ENCODE peak calls at places on chromosomes 5 and 9, in ten cellular contexts. B, S, P, N, T, L, U, Q, D and M are unnamed samples.

GRCh38 chr5:82225525-82226172 is 52.5 kb downstream of the RPS23 start:
- DNase-seq in D (no peak), U (peak; percentile 65), S (peak; percentile 60), B (peak; percentile 59), T (peak; percentile 85), P (peak; percentile 86), N (peak; percentile 57), L (peak; percentile 52), Q (peak; percentile 41), M (peak; percentile 47)

GRCh38 chr9:122386316-122386872 is 15.6 kb downstream of the PTGS1 start:
- DNase-seq in D (no peak), T (no peak), P (peak; percentile 6), S (no peak), B (no peak), L (no peak), Q (no peak), N (no peak), U (no peak), M (no peak)

GRCh38 chr9:81868145-81868544 is 60.1 kb upstream of the SPATA31D4 start:
- DNase-seq in B (no peak), D (no peak), Q (no peak), T (no peak), N (no peak), U (no peak), P (no peak), S (no peak), L (no peak), M (no peak)

GRCh38 chr9:77933976-77934375 is 97.6 kb downstream of the GNAQ start:
- DNase-seq in N (no peak), U (no peak), Q (no peak), B (no peak), D (no peak), P (no peak), L (no peak), S (no peak), T (no peak), M (no peak)

GRCh38 chr5:160441352-160441781 is 19.7 kb downstream of the PTTG1 start:
- DNase-seq in L (no peak), U (no peak), S (peak; percentile 81), B (no peak), D (no peak), P (no peak), N (no peak), T (peak; percentile 58), Q (no peak), M (no peak)

GRCh38 chr5:159175547-159175946 is 33.8 kb downstream of the RNF145 start:
- DNase-seq in U (no peak), T (peak; percentile 55), D (no peak), S (peak; percentile 54), Q (no peak), L (no peak), N (no peak), P (no peak), B (no peak), M (no peak)

GRCh38 chr5:32562056-32562455 is 23.3 kb upstream of the SUB1 start:
- DNase-seq in B (no peak), S (no peak), Q (no peak), T (no peak), L (no peak), U (no peak), N (no peak), P (no peak), D (no peak), M (no peak)

GRCh38 chr5:56183507-56183906 is 49.6 kb downstream of the ANKRD55 start:
- DNase-seq in L (peak; percentile 80), D (no peak), T (peak; percentile 98), N (no peak), B (no peak), Q (no peak), P (no peak), S (peak; percentile 92), U (no peak), M (no peak)

GRCh38 chr5:33153891-33154290 is 286.9 kb upstream of the TARS1 start:
- DNase-seq in P (no peak), N (no peak), S (no peak), B (no peak), D (no peak), L (no peak), U (no peak), Q (no peak), T (peak; percentile 37), M (no peak)

GRCh38 chr5:68562308-68562707 is 346.8 kb downstream of the PIK3R1 start:
- DNase-seq in D (no peak), L (peak; percentile 44), U (no peak), P (peak; percentile 65), Q (no peak), S (peak; percentile 33), B (peak; percentile 55), T (peak; percentile 44), N (no peak), M (no peak)

GRCh38 chr9:93058357-93059096 is at the start of gene SUSD3:
- DNase-seq in U (peak; percentile 97), P (no peak), Q (no peak), T (no peak), B (peak; percentile 68), L (no peak), S (no peak), D (no peak), N (peak; percentile 83), M (no peak)

DNA sequence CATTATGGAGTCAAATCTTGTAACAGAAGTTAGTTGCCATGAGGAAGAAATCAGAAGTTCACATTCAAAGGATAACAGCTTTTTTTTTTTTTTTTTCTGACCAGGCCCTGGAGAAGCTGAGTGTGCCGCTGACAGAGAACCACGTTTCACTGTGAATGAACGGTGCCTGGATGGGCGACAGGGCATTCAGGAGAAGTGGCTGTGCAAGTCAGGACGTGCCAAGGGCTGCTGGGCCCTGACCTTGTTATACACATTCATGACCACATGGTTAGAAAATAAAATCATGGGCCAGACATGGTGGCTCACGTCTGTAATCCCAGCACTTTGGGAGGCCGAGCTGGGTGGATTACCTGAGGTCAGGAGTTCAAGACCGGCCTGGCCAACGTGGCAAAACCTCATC is 91.6 kb downstream of the ANKH start:
- DNase-seq in S (peak; percentile 17), L (no peak), T (no peak), P (no peak), N (no peak), D (no peak), U (no peak), B (no peak), Q (no peak), M (no peak)
- H3K4me3 ChIP-seq in S (no peak overlapping the region), L (no peak overlapping the region), T (no peak overlapping the region), P (no peak overlapping the region), N (no peak overlapping the region), D (no peak overlapping the region), U (no peak overlapping the region), B (no peak overlapping the region), Q (no peak overlapping the region), M (no peak overlapping the region)

GRCh38 chr9:100601216-100601615 is 23.3 kb downstream of the CAVIN4 start:
- DNase-seq in P (peak; percentile 62), Q (peak; percentile 41), D (no peak), S (peak; percentile 49), N (no peak), T (peak; percentile 55), B (peak; percentile 52), L (no peak), U (peak; percentile 72), M (peak; percentile 48)

GRCh38 chr9:100598641-100599145 is 20.8 kb downstream of the CAVIN4 start:
- DNase-seq in N (peak; percentile 71), P (peak; percentile 85), Q (peak; percentile 63), B (peak; percentile 90), D (no peak), L (no peak), T (peak; percentile 71), S (peak; percentile 78), U (peak; percentile 74), M (peak; percentile 75)

GRCh38 chr9:100597236-100597635 is 19.4 kb downstream of the CAVIN4 start:
- DNase-seq in B (peak; percentile 20), S (no peak), D (no peak), L (no peak), P (no peak), T (no peak), Q (no peak), N (no peak), U (no peak), M (no peak)

GRCh38 chr9:100600511-100601079 is 22.7 kb downstream of the CAVIN4 start:
- DNase-seq in N (no peak), S (no peak), T (no peak), P (no peak), L (no peak), D (no peak), U (no peak), B (no peak), Q (no peak), M (no peak)

GRCh38 chr9:100602302-100602930 is 24.5 kb downstream of the CAVIN4 start:
- DNase-seq in P (peak; percentile 63), U (peak; percentile 44), T (peak; percentile 54), S (peak; percentile 58), L (no peak), N (no peak), D (no peak), Q (peak; percentile 49), B (peak; percentile 46), M (no peak)
- TF ChIP-seq CTCF in P (peak; percentile 61), U (peak; percentile 82), T (peak; percentile 66), S (peak; percentile 76), L (peak; percentile 82), N (peak; percentile 21), D (no peak), Q (peak; percentile 71), B (no peak), M (peak; percentile 79)

GRCh38 chr9:89698606-89699005 is 93.8 kb downstream of the GADD45G start:
- DNase-seq in T (no peak), Q (no peak), D (no peak), B (no peak), P (no peak), L (no peak), U (no peak), S (no peak), N (peak; percentile 3), M (no peak)

GRCh38 chr9:89702401-89702800 is 97.6 kb downstream of the GADD45G start:
- DNase-seq in S (no peak), N (no peak), Q (no peak), P (no peak), T (no peak), B (no peak), D (no peak), U (no peak), L (no peak), M (no peak)

GRCh38 chr9:89699646-89700045 is 94.8 kb downstream of the GADD45G start:
- DNase-seq in P (no peak), B (no peak), L (no peak), T (no peak), S (no peak), U (no peak), N (peak; percentile 3), D (no peak), Q (no peak), M (no peak)

GRCh38 chr9:89705651-89706050 is 100.8 kb downstream of the GADD45G start:
- DNase-seq in T (no peak), N (no peak), B (no peak), S (no peak), P (no peak), Q (no peak), D (no peak), U (no peak), L (no peak), M (no peak)

GRCh38 chr9:89701221-89701798 is 96.5 kb downstream of the GADD45G start:
- DNase-seq in N (peak; percentile 5), B (no peak), D (no peak), Q (no peak), L (no peak), P (no peak), U (peak; percentile 7), S (no peak), T (no peak), M (no peak)
- H3K27ac ChIP-seq in N (no peak overlapping the region), B (no peak overlapping the region), D (no peak overlapping the region), Q (no peak overlapping the region), L (no peak overlapping the region), P (no peak overlapping the region), U (no peak overlapping the region), S (no peak overlapping the region), T (no peak overlapping the region), M (no peak overlapping the region)

GRCh38 chr9:69397384-69398214 is 72.6 kb downstream of the ENTREP1 start:
- DNase-seq in L (no peak), P (peak; percentile 63), D (no peak), Q (no peak), N (no peak), U (no peak), B (no peak), S (no peak), T (no peak), M (no peak)
- H3K4me3 ChIP-seq in L (no peak overlapping the region), P (no peak overlapping the region), D (no peak overlapping the region), Q (no peak overlapping the region), N (no peak overlapping the region), U (no peak overlapping the region), B (no peak overlapping the region), S (no peak overlapping the region), T (no peak overlapping the region), M (no peak overlapping the region)